ENCODE peak calls at places on chromosomes 12 and 14, in four cellular contexts. D is mesendoderm; R is cardiac fibroblast; J is stimulated activated CD8-positive, alpha-beta memory T cell treated with anti-CD3 and anti-CD28 coated beads, Interleukin-4, amount 100 ng/mL, for 1 hour. C is an unnamed sample.

GRCh38 chr14:23559010-23559920 is 3.2 kb downstream of the THTPA start:
- DNase-seq in D (no peak), R (peak; percentile 72), J (peak; percentile 40), C (no peak)

GRCh38 chr12:93803408-93803807 is 126.2 kb downstream of the CRADD start:
- DNase-seq in R (peak; percentile 96), D (no peak), J (no peak), C (no peak)

GRCh38 chr14:92108345-92109254 is 2.2 kb upstream of the ATXN3 start:
- DNase-seq in D (peak; percentile 46), R (no peak), J (no peak), C (no peak)

GRCh38 chr14:29390046-29390841 is 537.4 kb downstream of the PRKD1 start:
- DNase-seq in J (no peak), D (peak; percentile 33), R (no peak), C (no peak)

GRCh38 chr12:70197362-70197744 is 45.9 kb upstream of the CNOT2 start:
- DNase-seq in D (no peak), J (no peak), R (peak; percentile 32), C (no peak)

GRCh38 chr12:113130457-113131135 is 5.0 kb downstream of the RASAL1 start:
- DNase-seq in D (peak; percentile 81), J (no peak), R (no peak), C (no peak)

GRCh38 chr14:64704743-64705405 is 650 bp downstream of the PLEKHG3 start:
- DNase-seq in J (no peak), R (no peak), D (peak; percentile 39), C (peak; percentile 65)

GRCh38 chr14:70073924-70074566 is 114.7 kb downstream of the SLC8A3 start:
- DNase-seq in J (no peak), R (peak; percentile 65), D (peak; percentile 81), C (peak; percentile 67)

GRCh38 chr12:130838284-130838950 is 633 bp downstream of the STX2 start:
- DNase-seq in D (peak; percentile 42), R (peak; percentile 26), J (peak; percentile 2), C (peak; percentile 32)

GRCh38 chr14:50089213-50089612 is 27.2 kb downstream of the VCPKMT start:
- DNase-seq in J (no peak), R (no peak), D (no peak), C (no peak)

GRCh38 chr14:37974421-37974820 is 233.3 kb upstream of the SSTR1 start:
- DNase-seq in J (no peak), D (no peak), R (no peak), C (no peak)

GRCh38 chr14:100665518-100666032 is 61.1 kb upstream of the DLK1 start:
- DNase-seq in R (no peak), J (no peak), D (no peak), C (no peak)

GRCh38 chr12:101021911-101022388 is 188.1 kb downstream of the SLC5A8 start:
- DNase-seq in J (no peak), D (peak; percentile 56), R (peak; percentile 88), C (no peak)

GRCh38 chr14:87017335-87017734 is 975.6 kb downstream of the GALC start:
- DNase-seq in R (no peak), D (peak; percentile 58), J (no peak), C (no peak)

GRCh38 chr12:106303202-106303820 is 778 bp downstream of the TCP11L2 start:
- DNase-seq in D (peak; percentile 93), J (peak; percentile 69), R (peak; percentile 92), C (peak; percentile 81)

GRCh38 chr12:54546511-54546910 is 2.9 kb upstream of the PDE1B start:
- DNase-seq in R (no peak), J (no peak), D (no peak), C (no peak)

GRCh38 chr12:73585136-73585535 is 952.5 kb upstream of the ATXN7L3B start:
- DNase-seq in D (no peak), J (no peak), R (no peak), C (no peak)

GRCh38 chr12:72330291-72330690 is 58.1 kb downstream of the TRHDE start:
- DNase-seq in J (no peak), D (peak; percentile 10), R (no peak), C (no peak)

GRCh38 chr12:108613548-108613947 is 15.7 kb upstream of the TMEM119 start:
- DNase-seq in R (no peak), J (no peak), D (no peak), C (no peak)

GRCh38 chr12:55682087-55682796 is 25.5 kb downstream of the ITGA7 start:
- DNase-seq in J (no peak), R (no peak), D (no peak), C (no peak)

GRCh38 chr12:55833056-55833455 is 3.7 kb upstream of the DNAJC14 start:
- DNase-seq in R (no peak), D (no peak), J (no peak), C (no peak)

GRCh38 chr12:109840349-109841073 is 7.3 kb upstream of the TRPV4 start:
- DNase-seq in J (no peak), R (no peak), D (no peak), C (no peak)

GRCh38 chr14:35140718-35141581 is 18.6 kb downstream of the PRORP start:
- DNase-seq in J (no peak), D (peak; percentile 13), R (no peak), C (no peak)

GRCh38 chr12:45969084-45969483 is 21.3 kb downstream of the SCAF11 start:
- DNase-seq in R (no peak), D (no peak), J (no peak), C (no peak)

GRCh38 chr12:79451988-79452387 is 238.8 kb downstream of the PAWR start:
- DNase-seq in D (peak; percentile 10), J (no peak), R (peak; percentile 85), C (no peak)

GRCh38 chr12:45666452-45667215 is 62.9 kb upstream of the ARID2 start:
- DNase-seq in R (peak; percentile 45), J (no peak), D (no peak), C (no peak)

GRCh38 chr12:49911213-49911605 is 7.5 kb upstream of the FAIM2 start:
- DNase-seq in D (no peak), J (no peak), R (no peak), C (no peak)

GRCh38 chr12:129052373-129052772 is 199.1 kb downstream of the GLT1D1 start:
- DNase-seq in R (no peak), D (no peak), J (no peak), C (no peak)

GRCh38 chr12:11727133-11727664 is 77.7 kb downstream of the ETV6 start:
- DNase-seq in J (no peak), R (no peak), D (no peak), C (no peak)

GRCh38 chr14:75794615-75795038 is 133.6 kb downstream of the TTLL5 start:
- DNase-seq in D (peak; percentile 14), R (peak; percentile 91), J (no peak), C (no peak)

GRCh38 chr14:29236848-29237247 is 470.3 kb downstream of the FOXG1 start:
- DNase-seq in D (no peak), J (no peak), R (peak; percentile 51), C (no peak)

GRCh38 chr14:24277606-24278321 is 6.4 kb upstream of the RABGGTA start:
- DNase-seq in J (no peak), D (no peak), R (no peak), C (no peak)

GRCh38 chr12:114302606-114303005 is 103.3 kb downstream of the TBX5 start:
- DNase-seq in D (no peak), J (no peak), R (no peak), C (no peak)

GRCh38 chr12:18895946-18896345 is 158.0 kb downstream of the CAPZA3 start:
- DNase-seq in D (peak; percentile 90), R (no peak), J (no peak), C (no peak)

GRCh38 chr14:106872619-106873446 is 1346.5 kb downstream of the TMEM121 start:
- DNase-seq in R (no peak), D (no peak), J (peak; percentile 60), C (no peak)

GRCh38 chr14:68309121-68309520 is 483.7 kb downstream of the ZFP36L1 start:
- DNase-seq in R (no peak), D (no peak), J (no peak), C (no peak)

GRCh38 chr12:127145929-127146789 is 1120.8 kb upstream of the TMEM132C start:
- DNase-seq in R (peak; percentile 55), D (no peak), J (peak; percentile 51), C (no peak)

GRCh38 chr12:93425736-93426363 is 15.9 kb downstream of the UBE2N start:
- DNase-seq in D (peak; percentile 66), R (no peak), J (no peak), C (no peak)

GRCh38 chr14:65958664-65959562 is 527.3 kb upstream of the CCDC196 start:
- DNase-seq in R (peak; percentile 47), J (no peak), D (peak; percentile 71), C (no peak)

C was measured in mesothelial cell of epicardium.